ENCODE peak calls at places on chromosomes 16 and 17, in four cellular contexts. P is mesendoderm, H is transverse colon, V is neuronal stem cell. T is an unnamed sample.

GRCh38 chr17:83125515-83126274 is 46.3 kb downstream of the METRNL start:
- DNase-seq in H (peak; percentile 61), V (no peak), P (no peak), T (no peak)

GRCh38 chr17:6611231-6611630 is 29.3 kb downstream of the KIAA0753 start:
- DNase-seq in H (no peak), P (no peak), V (no peak), T (no peak)

GRCh38 chr17:64401244-64401860 is 10.7 kb upstream of the PECAM1 start:
- DNase-seq in V (no peak), H (no peak), P (no peak), T (no peak)

GRCh38 chr16:46757339-46758050 is 9.4 kb upstream of the MYLK3 start:
- DNase-seq in P (peak; percentile 93), V (no peak), H (no peak), T (no peak)

GRCh38 chr16:85202051-85202601 is 89.9 kb upstream of the CIBAR2 start:
- DNase-seq in V (no peak), P (peak; percentile 51), H (no peak), T (no peak)

GRCh38 chr16:27678955-27679354 is 129.0 kb downstream of the KATNIP start:
- DNase-seq in P (no peak), H (no peak), V (no peak), T (no peak)

GRCh38 chr16:20301840-20302239 is 25.5 kb downstream of the GP2 start:
- DNase-seq in P (peak; percentile 40), H (no peak), V (no peak), T (no peak)

GRCh38 chr17:72116692-72117469 is 3.9 kb upstream of the SOX9 start:
- DNase-seq in H (peak; percentile 30), V (no peak), P (no peak), T (no peak)

GRCh38 chr17:5237541-5238016 is 2.9 kb upstream of the SCIMP start:
- DNase-seq in H (peak; percentile 72), P (peak; percentile 88), V (peak; percentile 37), T (peak; percentile 25)

GRCh38 chr16:10896165-10896564 is 19.2 kb downstream of the CIITA start:
- DNase-seq in V (no peak), P (no peak), H (no peak), T (no peak)

GRCh38 chr16:10895053-10895946 is 18.3 kb downstream of the CIITA start:
- DNase-seq in H (peak; percentile 33), P (peak; percentile 82), V (peak; percentile 75), T (no peak)

GRCh38 chr16:10896723-10897122 is 19.7 kb downstream of the CIITA start:
- DNase-seq in H (no peak), P (no peak), V (no peak), T (no peak)

GRCh38 chr16:10889880-10890279 is 12.9 kb downstream of the CIITA start:
- DNase-seq in P (no peak), V (no peak), H (no peak), T (no peak)

DNA sequence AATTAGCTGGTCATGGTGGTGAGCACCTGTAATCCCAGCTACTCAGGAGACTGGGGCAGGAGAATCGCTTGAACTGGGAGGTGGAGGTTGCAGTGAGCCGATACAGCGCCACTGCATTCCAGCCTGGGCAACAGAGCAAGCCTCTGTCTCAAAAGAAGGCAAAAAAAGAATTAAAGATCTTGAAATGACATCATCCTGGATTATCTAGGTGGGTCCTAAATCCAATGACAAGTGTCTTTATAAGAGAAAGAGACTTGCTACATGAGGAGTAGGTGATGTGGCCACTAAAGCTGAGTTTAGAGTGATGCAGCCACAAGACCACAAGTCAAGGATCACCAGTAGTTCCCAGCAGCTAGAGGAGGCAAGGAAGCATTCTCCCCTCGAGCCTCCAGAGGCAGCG is 15.8 kb downstream of the CIITA start:
- DNase-seq in V (no peak), P (no peak), H (no peak), T (no peak)
- H3K4me3 ChIP-seq in V (no peak overlapping the region), P (no peak overlapping the region), H (no peak overlapping the region), T (no peak overlapping the region)

DNA sequence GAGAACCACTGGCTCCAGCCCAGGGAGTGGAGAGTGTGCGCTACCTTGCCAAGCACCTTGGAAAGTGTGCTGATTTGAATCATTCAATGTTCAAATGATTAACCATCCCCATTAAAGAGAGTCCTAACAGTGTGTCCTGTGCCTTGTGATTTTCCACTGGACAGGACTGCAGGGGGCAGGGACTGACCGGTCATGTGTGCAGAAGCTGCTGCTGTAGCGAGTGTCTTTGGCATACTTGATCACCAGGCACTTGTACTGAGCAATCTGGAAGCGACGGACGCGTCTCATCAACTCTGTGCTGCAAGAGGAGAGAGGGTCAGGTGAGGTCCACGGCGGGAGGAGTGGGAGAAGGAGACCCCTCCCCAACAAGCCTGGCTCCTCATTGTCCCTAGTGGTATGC is 2.0 kb downstream of the TK1 start:
- DNase-seq in H (no peak), P (no peak), V (no peak), T (no peak)
- H3K27ac ChIP-seq in H (peak overlapping the region; percentile 64), P (no peak overlapping the region), V (peak overlapping the region; percentile 6), T (no peak overlapping the region)

DNA sequence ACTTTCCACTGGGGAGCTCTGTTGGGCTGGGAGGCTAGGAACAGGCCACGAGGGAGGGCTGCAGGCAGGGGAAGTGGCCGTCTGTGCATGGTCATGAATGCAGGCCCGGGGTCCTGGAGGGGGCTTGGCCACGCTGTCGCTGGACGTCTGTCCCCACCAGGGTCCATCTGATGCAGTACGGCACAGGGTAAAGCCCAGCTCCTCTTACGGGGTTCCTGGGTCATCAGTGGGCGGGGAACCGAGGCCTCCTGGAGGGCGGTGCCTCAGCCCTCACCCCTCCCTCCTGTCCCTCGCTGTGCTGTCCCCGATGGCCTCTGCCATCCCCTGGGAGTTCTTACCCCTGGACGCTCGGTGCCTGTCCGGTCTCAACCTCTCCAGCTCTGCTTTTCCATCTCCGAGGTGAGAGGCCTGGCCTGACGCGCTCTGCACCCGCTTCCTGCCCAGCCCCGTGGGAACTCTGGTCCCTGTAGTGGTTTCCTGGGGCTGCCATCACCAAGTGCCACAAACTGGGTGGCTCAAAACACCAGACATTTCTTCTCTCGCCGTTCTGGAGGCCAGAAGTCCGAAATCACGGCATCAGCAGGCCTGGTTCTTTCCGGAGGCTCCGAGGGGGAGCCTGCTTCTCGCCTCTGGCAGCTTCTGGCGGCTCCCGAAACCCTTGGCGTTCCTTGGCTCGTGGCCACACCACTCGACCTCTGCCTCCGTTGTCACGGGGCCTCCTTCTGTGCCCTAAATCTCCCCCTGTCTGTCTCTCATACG is 182.8 kb downstream of the SEC14L1 start:
- DNase-seq in H (peak; percentile 33), V (no peak), P (no peak), T (no peak)
- H3K4me3 ChIP-seq in H (no peak overlapping the region), V (no peak overlapping the region), P (no peak overlapping the region), T (peak overlapping the region; percentile 23)

GRCh38 chr17:17935321-17936271 is 36.6 kb downstream of the TOM1L2 start:
- DNase-seq in P (peak; percentile 86), H (peak; percentile 53), V (no peak), T (peak; percentile 81)
- H3K27ac ChIP-seq in P (no peak overlapping the region), H (peak overlapping the region; percentile 47), V (peak overlapping the region; percentile 19), T (peak overlapping the region; percentile 68)

GRCh38 chr17:32015245-32016013 is 8.2 kb downstream of the LRRC37B start:
- DNase-seq in P (no peak), H (no peak), V (no peak), T (peak; percentile 11)

GRCh38 chr17:32009262-32009542 is 2.0 kb downstream of the LRRC37B start:
- DNase-seq in V (no peak), P (no peak), H (no peak), T (no peak)

GRCh38 chr17:32007463-32008298 is 498 bp downstream of the LRRC37B start:
- DNase-seq in H (peak; percentile 28), P (peak; percentile 74), V (peak; percentile 39), T (peak; percentile 27)

GRCh38 chr17:32006957-32007462 is at the start of gene LRRC37B:
- DNase-seq in P (peak; percentile 85), V (peak; percentile 77), H (peak; percentile 92), T (peak; percentile 79)

DNA sequence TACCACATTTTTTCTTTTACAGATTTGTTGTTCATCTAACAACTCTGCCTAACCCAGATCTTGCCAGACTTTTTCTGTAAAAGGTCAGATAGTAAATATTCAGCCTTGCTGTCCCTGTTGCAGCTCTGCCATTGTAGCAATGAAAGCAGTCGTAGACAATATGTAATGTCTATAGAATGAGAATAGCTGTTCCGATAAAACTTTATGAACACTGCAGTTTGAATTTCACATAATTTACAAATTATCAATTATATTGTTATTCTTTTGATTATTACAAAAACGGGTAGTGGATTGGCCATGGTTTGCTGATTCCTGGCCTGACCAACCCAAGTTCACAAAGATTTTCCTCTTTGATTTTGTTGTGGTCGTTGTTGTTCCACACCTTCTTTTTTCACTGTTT is 2.9 kb downstream of the LRRC37B start:
- DNase-seq in V (no peak), H (no peak), P (no peak), T (no peak)
- H3K4me3 ChIP-seq in V (no peak overlapping the region), H (no peak overlapping the region), P (no peak overlapping the region), T (no peak overlapping the region)

GRCh38 chr17:48555616-48556533 is 11.0 kb upstream of the HOXB2 start:
- DNase-seq in P (no peak), V (no peak), H (no peak), T (no peak)

GRCh38 chr17:48558057-48558456 is 13.1 kb upstream of the HOXB2 start:
- DNase-seq in H (no peak), P (no peak), V (no peak), T (no peak)

GRCh38 chr17:48558731-48559608 is 14.1 kb upstream of the HOXB2 start:
- DNase-seq in H (no peak), P (no peak), V (no peak), T (no peak)

GRCh38 chr17:48555183-48555615 is 10.3 kb upstream of the HOXB2 start:
- DNase-seq in P (no peak), V (no peak), H (no peak), T (no peak)

DNA sequence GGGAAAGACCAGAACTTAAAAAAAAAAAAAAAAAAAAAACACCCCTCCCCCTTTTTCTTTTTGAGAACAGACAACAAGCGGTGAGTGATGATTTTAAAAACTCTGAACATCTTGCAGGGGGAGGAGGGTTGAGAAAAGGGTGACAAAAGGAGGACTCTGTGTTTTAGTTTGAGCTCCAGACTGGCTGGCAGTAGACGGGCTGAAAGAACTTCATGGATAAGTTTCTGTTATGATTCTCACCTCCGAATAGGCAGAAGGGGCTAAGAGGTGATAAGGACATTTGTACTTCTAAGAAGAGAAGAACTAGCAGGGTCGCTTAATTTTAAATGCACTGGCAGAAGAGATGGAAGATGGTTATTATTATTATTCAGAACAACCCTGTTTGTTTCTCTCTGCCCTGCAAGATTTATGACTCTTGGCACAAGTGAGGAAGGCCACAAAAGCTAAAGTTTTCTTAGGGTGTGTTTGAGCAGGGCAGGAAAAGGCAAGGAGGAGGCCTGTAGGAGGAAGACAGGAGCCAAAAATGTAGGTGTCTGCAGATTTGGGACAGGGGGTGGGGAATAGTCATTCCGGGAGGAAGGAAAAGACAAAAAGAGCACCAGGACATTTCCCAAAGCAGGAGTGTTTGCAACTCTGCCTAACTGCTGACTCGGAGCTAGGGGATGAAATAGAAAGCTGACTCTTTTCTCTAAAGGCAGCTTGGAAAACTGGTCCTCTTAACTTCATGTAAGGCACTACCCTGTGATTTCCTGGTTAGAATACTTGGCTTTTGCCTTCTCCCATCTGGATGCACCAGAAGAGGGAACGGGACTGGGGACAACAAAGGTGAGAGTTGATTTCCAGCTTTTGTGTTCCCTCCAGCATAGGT is 11.9 kb upstream of the HOXB2 start:
- DNase-seq in H (no peak), V (no peak), P (no peak), T (no peak)
- H3K27ac ChIP-seq in H (peak overlapping the region; percentile 95), V (no peak overlapping the region), P (no peak overlapping the region), T (no peak overlapping the region)

T was measured in SJSA1.